ENCODE peak calls at places on chromosomes 11 and 22, in five cellular contexts. M is H9, E is H1, K is neuronal stem cell, C is mesenchymal stem cell. S is an unnamed sample.

GRCh38 chr11:46290598-46291309 is 13.3 kb downstream of the CREB3L1 start:
- DNase-seq in K (no peak), E (peak), C (peak), M (peak), S (no peak)

GRCh38 chr11:2298131-2298794 is 3.5 kb downstream of the C11orf21 start:
- DNase-seq in C (no peak), M (no peak), K (no peak), E (no peak), S (no peak)

GRCh38 chr11:2772544-2773031 is 72.8 kb upstream of the KCNQ1OT1 start:
- DNase-seq in C (peak), K (no peak), M (no peak), E (no peak), S (no peak)

GRCh38 chr22:43159484-43160178 is 8.3 kb downstream of the TSPO start:
- DNase-seq in M (peak), K (no peak), E (no peak), C (peak), S (no peak)

GRCh38 chr11:132222345-132222744 is 851.9 kb downstream of the NTM start:
- DNase-seq in C (no peak), K (no peak), E (no peak), M (no peak), S (no peak)

GRCh38 chr11:131025020-131025419 is 108.7 kb upstream of the SNX19 start:
- DNase-seq in E (no peak), K (peak), M (peak), C (peak), S (no peak)

GRCh38 chr22:40684728-40685127 is 5.4 kb downstream of the MCHR1 start:
- DNase-seq in E (peak), C (no peak), M (peak), K (no peak), S (no peak)

GRCh38 chr22:45977003-45977395 is at the start of gene WNT7B:
- DNase-seq in M (no peak), E (no peak), C (no peak), K (no peak), S (peak)

GRCh38 chr11:14587203-14587602 is 56.4 kb upstream of the PDE3B start:
- DNase-seq in C (no peak), M (no peak), E (no peak), K (no peak), S (no peak)

GRCh38 chr11:93234602-93235207 is 36.9 kb upstream of the SLC36A4 start:
- DNase-seq in K (peak), E (peak), M (peak), C (peak), S (peak)

GRCh38 chr22:43465291-43466015 is 53.6 kb downstream of the MPPED1 start:
- DNase-seq in M (no peak), C (no peak), K (no peak), E (no peak), S (no peak)

GRCh38 chr11:18312663-18313420 is 9.1 kb downstream of the HPS5 start:
- DNase-seq in M (no peak), C (peak), K (no peak), E (no peak), S (peak)

GRCh38 chr11:86678296-86678695 is 5.9 kb upstream of the ME3 start:
- DNase-seq in C (no peak), E (no peak), K (peak), M (no peak), S (no peak)

GRCh38 chr22:50675553-50676199 is 3.1 kb downstream of the SHANK3 start:
- DNase-seq in E (no peak), M (no peak), K (no peak), C (no peak), S (no peak)

GRCh38 chr22:40511604-40512003 is 124.9 kb downstream of the MRTFA start:
- DNase-seq in M (no peak), K (no peak), C (no peak), E (no peak), S (no peak)

GRCh38 chr11:25981998-25982397 is 349.9 kb upstream of the ANO3 start:
- DNase-seq in E (no peak), K (peak), C (peak), M (no peak), S (peak)

GRCh38 chr11:118401880-118402590 is 629 bp downstream of the ATP5MG start:
- DNase-seq in K (peak), C (peak), E (no peak), M (no peak), S (peak)

GRCh38 chr11:75705541-75705940 is 12.1 kb upstream of the MOGAT2 start:
- DNase-seq in C (no peak), M (no peak), K (no peak), E (no peak), S (no peak)

GRCh38 chr11:66546368-66546965 is at the start of gene ACTN3:
- DNase-seq in C (no peak), M (peak), K (peak), E (peak), S (peak)

GRCh38 chr11:66852466-66853241 is 4.2 kb upstream of the LRFN4 start:
- DNase-seq in K (no peak), C (no peak), E (no peak), M (no peak), S (no peak)

GRCh38 chr11:33948494-33948893 is 56.6 kb upstream of the LMO2 start:
- DNase-seq in K (no peak), C (no peak), M (no peak), E (no peak), S (no peak)

GRCh38 chr22:25536578-25536977 is 27.9 kb upstream of the GRK3 start:
- DNase-seq in E (no peak), K (no peak), C (no peak), M (no peak), S (no peak)

GRCh38 chr11:15127341-15127740 is 12.6 kb downstream of the INSC start:
- DNase-seq in M (no peak), C (peak), E (no peak), K (no peak), S (no peak)

GRCh38 chr11:71999360-71999759 is 651 bp downstream of the IL18BP start:
- DNase-seq in E (no peak), K (no peak), M (no peak), C (peak), S (peak)

GRCh38 chr22:22907551-22908494 is 20.2 kb downstream of the IGLL5 start:
- DNase-seq in E (no peak), M (no peak), C (no peak), K (no peak), S (no peak)
- H2BK12ac ChIP-seq in E (no peak), M (no peak), C (no peak), K (no peak), S (no peak)

GRCh38 chr11:27209562-27210005 is 153.4 kb downstream of the CCDC34 start:
- DNase-seq in M (no peak), E (no peak), K (no peak), C (peak), S (peak)
- H3K9ac ChIP-seq in M (no peak), E (no peak), K (no peak), C (no peak), S (no peak)

DNA sequence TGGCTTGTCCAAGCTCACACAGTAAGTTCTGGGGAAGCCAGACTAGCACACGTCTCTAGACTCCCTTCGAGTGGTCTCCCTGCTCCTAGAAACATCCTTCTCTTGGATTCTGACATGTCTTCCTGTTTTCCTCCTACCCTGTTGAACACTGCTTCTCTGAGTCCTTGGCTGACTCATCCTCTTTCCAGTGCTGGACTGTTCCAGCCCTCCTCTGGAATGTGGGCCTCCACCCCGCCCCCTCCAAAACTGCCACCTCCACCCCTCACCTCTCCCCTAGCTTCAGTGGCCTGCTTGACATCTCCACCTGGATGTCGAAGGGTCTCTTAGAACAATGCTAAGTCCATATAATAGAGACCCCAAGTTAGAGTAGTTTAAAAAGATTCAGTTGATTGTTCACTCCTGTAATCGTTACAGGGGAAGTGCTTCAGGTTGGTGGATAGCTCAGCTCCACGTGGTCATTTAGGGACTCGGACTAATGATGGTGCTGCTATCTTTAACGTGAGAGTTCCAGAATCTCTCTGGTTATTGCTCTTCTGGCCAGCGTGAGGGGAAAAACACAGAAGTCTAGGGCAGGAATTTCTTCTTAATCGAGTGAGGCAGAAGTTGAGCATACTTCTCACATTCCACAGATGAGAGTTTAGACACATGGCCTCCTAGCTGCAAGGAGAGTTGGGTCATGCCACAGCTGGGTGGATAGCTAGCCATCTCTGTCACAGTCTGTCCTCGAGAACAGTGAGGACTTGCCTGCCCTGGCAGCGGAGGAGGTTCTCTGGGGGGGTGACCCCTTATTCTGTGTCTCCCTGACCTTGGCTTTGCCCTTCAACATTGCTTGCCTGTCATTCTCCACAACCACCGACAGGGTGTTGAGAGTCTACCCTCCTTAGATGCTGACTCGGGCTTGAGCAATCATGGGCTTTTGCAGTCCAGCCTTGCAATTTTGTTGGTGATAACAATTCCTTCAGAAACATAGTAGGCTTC is 4.7 kb upstream of the C11orf96 start:
- DNase-seq in K (no peak), M (no peak), E (no peak), C (peak), S (peak)
- H2AK5ac ChIP-seq in K (no peak), M (no peak), E (no peak), C (no peak), S (no peak)

DNA sequence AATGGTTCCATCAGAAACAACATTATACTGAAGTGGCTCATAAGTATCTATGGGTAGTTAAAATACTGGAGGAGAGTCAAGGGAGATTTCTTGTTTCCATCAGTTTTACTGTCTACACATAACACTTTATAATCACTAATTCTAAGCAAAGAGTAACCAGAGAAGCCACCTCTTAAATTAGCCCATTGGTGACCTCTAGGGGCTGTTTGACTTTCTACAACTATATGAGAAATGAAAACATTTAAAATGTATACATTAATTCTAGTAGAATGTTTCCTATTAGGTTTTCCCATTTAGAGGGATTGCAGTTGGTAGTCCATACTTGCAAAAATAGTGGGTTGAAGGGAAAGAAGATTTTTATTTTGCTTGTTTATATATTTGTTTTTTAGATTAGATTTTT is 504.3 kb downstream of the FAM181B start:
- DNase-seq in M (no peak), E (no peak), C (peak), K (no peak), S (no peak)
- H2BK12ac ChIP-seq in M (no peak), E (no peak), C (no peak), K (no peak), S (no peak)

GRCh38 chr11:116194156-116194904 is 578.5 kb downstream of the BUD13 start:
- DNase-seq in M (peak), E (no peak), C (no peak), K (no peak), S (no peak)
- H3K9ac ChIP-seq in M (no peak), E (no peak), C (peak), K (no peak), S (no peak)

GRCh38 chr11:12290477-12290922 is 86.9 kb upstream of the PARVA start:
- DNase-seq in K (no peak), C (no peak), M (no peak), E (no peak), S (no peak)

GRCh38 chr11:12287374-12288211 is 89.8 kb upstream of the PARVA start:
- DNase-seq in C (peak), E (peak), K (peak), M (peak), S (peak)

GRCh38 chr11:12289667-12290476 is 87.5 kb upstream of the PARVA start:
- DNase-seq in E (no peak), C (no peak), K (no peak), M (no peak), S (no peak)

GRCh38 chr11:12288212-12288933 is 89.0 kb upstream of the PARVA start:
- DNase-seq in E (peak), M (peak), K (peak), C (peak), S (peak)

GRCh38 chr11:12288934-12289666 is 88.3 kb upstream of the PARVA start:
- DNase-seq in K (no peak), E (no peak), M (no peak), C (no peak), S (no peak)
- H2AK5ac ChIP-seq in K (peak), E (no peak), M (no peak), C (peak), S (no peak)

DNA sequence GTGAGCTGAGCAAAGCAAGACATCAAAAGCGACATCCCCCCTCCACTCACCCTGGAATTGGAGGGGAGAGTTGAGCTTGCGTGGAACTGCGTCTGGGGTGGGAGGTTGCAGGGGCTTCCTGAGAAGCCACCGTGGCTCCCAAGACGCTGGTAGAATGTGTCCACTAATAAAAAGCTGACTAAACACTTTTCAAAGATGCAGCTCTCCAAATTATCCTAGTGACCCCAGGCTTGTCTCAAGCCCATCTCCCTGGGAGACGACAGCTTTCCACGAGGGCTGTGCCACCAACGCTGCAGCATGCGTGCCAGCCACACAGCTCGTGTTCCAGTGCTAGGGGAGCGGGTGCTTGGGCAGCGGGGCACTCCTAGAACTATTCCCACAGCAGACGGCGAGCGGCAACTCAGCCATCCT is 6.3 kb upstream of the GAL start:
- DNase-seq in M (no peak), C (no peak), K (no peak), E (no peak), S (no peak)
- H2BK12ac ChIP-seq in M (no peak), C (no peak), K (no peak), E (peak), S (no peak)

GRCh38 chr22:30305906-30306628 is 16.8 kb upstream of the CASTOR1 start:
- DNase-seq in C (no peak), K (no peak), E (no peak), M (no peak), S (no peak)
- H3K9ac ChIP-seq in C (peak), K (no peak), E (no peak), M (no peak), S (no peak)

DNA sequence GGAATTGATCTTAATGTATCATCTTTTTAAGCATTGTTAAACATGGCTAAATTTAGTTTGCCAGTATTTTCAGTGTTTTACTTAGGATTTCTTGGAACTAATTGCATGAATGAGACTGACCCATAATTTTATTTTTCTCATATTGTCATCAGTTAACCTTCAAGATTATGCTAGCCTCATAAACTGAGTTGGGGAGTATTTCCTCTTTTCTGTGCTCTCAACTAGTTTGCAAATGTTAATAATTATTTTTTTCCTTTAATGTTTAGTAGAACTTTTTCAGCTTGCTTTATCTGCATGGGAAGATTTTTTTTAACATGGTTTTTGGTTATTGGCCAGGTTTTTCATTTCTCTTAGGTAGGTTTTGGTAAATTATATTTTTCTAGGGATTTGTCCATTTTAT is 235.4 kb upstream of the SESN3 start:
- DNase-seq in E (no peak), K (no peak), M (no peak), C (no peak), S (no peak)
- H2AK5ac ChIP-seq in E (no peak), K (no peak), M (no peak), C (no peak), S (no peak)

DNA sequence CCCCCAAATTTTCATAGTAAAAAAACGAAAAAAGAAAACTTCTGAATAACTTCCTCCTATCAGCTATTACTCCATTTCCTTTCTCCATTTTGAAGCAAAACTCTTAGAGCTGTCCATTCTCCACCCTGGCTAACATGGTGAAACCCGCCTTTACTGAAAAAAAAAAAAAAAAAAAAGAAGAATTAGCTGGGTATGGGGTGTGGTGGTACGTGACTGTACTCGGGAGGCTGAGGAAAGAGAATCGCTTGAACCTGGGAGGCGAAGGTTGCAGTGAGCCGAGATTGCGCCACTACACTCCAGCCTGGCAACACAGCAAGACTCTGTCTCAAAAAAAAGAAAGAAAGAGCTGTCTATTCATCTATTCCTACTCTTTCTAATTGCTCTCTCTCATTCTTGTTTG is 11.3 kb upstream of the NXF1 start:
- DNase-seq in E (no peak), M (no peak), C (no peak), K (no peak), S (no peak)
- H2BK12ac ChIP-seq in E (no peak), M (no peak), C (no peak), K (no peak), S (no peak)

S was measured in trophoblast cell.